ENCODE peak calls at places on chromosomes 4 and X, in six cellular contexts. One of them, this sample, is unnamed.

GRCh38 chr4:155377281-155377680 is 516 bp upstream of the MAP9 start:
- DNase-seq in IMR-90: peak
- DNase-seq in NCI-H2081: no peak
- DNase-seq in hippocampal formation: no peak
- DNase-seq in dorsolateral prefrontal cortex: no peak
- DNase-seq in stimulated activated CD4-positive, alpha-beta T cell treated with anti-CD3 and anti-CD28 coated beads, Interleukin-2, amount 100 ng/mL, for 24 hours: no peak
- DNase-seq in this sample: peak

GRCh38 chr4:1398686-1399507 is 7.3 kb downstream of the NKX1-1 start:
- DNase-seq in IMR-90: no peak
- DNase-seq in dorsolateral prefrontal cortex: no peak
- DNase-seq in NCI-H2081: no peak
- DNase-seq in hippocampal formation: no peak
- DNase-seq in stimulated activated CD4-positive, alpha-beta T cell treated with anti-CD3 and anti-CD28 coated beads, Interleukin-2, amount 100 ng/mL, for 24 hours: no peak
- DNase-seq in this sample: no peak

GRCh38 chr4:8029689-8030088 is 90.0 kb upstream of the AFAP1 start:
- DNase-seq in stimulated activated CD4-positive, alpha-beta T cell treated with anti-CD3 and anti-CD28 coated beads, Interleukin-2, amount 100 ng/mL, for 24 hours: no peak
- DNase-seq in NCI-H2081: no peak
- DNase-seq in dorsolateral prefrontal cortex: no peak
- DNase-seq in IMR-90: no peak
- DNase-seq in hippocampal formation: no peak
- DNase-seq in this sample: peak

GRCh38 chrX:47093248-47093647 is 15.0 kb downstream of the RGN start:
- DNase-seq in NCI-H2081: peak
- DNase-seq in stimulated activated CD4-positive, alpha-beta T cell treated with anti-CD3 and anti-CD28 coated beads, Interleukin-2, amount 100 ng/mL, for 24 hours: no peak
- DNase-seq in hippocampal formation: no peak
- DNase-seq in dorsolateral prefrontal cortex: no peak
- DNase-seq in IMR-90: peak
- DNase-seq in this sample: no peak

GRCh38 chr4:3462321-3462789 is 751 bp upstream of the DOK7 start:
- DNase-seq in hippocampal formation: no peak
- DNase-seq in dorsolateral prefrontal cortex: no peak
- DNase-seq in NCI-H2081: no peak
- DNase-seq in IMR-90: no peak
- DNase-seq in stimulated activated CD4-positive, alpha-beta T cell treated with anti-CD3 and anti-CD28 coated beads, Interleukin-2, amount 100 ng/mL, for 24 hours: no peak
- DNase-seq in this sample: no peak

GRCh38 chrX:100654256-100654655 is 10.3 kb downstream of the SRPX2 start:
- DNase-seq in stimulated activated CD4-positive, alpha-beta T cell treated with anti-CD3 and anti-CD28 coated beads, Interleukin-2, amount 100 ng/mL, for 24 hours: no peak
- DNase-seq in IMR-90: peak
- DNase-seq in dorsolateral prefrontal cortex: no peak
- DNase-seq in NCI-H2081: no peak
- DNase-seq in hippocampal formation: no peak
- DNase-seq in this sample: no peak

GRCh38 chr4:743463-744211 is 38.0 kb downstream of the PCGF3 start:
- DNase-seq in stimulated activated CD4-positive, alpha-beta T cell treated with anti-CD3 and anti-CD28 coated beads, Interleukin-2, amount 100 ng/mL, for 24 hours: no peak
- DNase-seq in dorsolateral prefrontal cortex: no peak
- DNase-seq in IMR-90: peak
- DNase-seq in NCI-H2081: no peak
- DNase-seq in hippocampal formation: no peak
- DNase-seq in this sample: no peak

GRCh38 chrX:22177950-22178349 is 94.8 kb upstream of the CBLL2 start:
- DNase-seq in stimulated activated CD4-positive, alpha-beta T cell treated with anti-CD3 and anti-CD28 coated beads, Interleukin-2, amount 100 ng/mL, for 24 hours: no peak
- DNase-seq in IMR-90: no peak
- DNase-seq in NCI-H2081: no peak
- DNase-seq in dorsolateral prefrontal cortex: no peak
- DNase-seq in hippocampal formation: no peak
- DNase-seq in this sample: no peak

GRCh38 chr4:102525099-102525498 is 23.9 kb downstream of the NFKB1 start:
- DNase-seq in hippocampal formation: no peak
- DNase-seq in IMR-90: peak
- DNase-seq in dorsolateral prefrontal cortex: no peak
- DNase-seq in stimulated activated CD4-positive, alpha-beta T cell treated with anti-CD3 and anti-CD28 coated beads, Interleukin-2, amount 100 ng/mL, for 24 hours: no peak
- DNase-seq in NCI-H2081: no peak
- DNase-seq in this sample: no peak

GRCh38 chrX:120560405-120560841 is 339 bp downstream of the CUL4B start:
- DNase-seq in hippocampal formation: peak
- DNase-seq in IMR-90: peak
- DNase-seq in stimulated activated CD4-positive, alpha-beta T cell treated with anti-CD3 and anti-CD28 coated beads, Interleukin-2, amount 100 ng/mL, for 24 hours: peak
- DNase-seq in NCI-H2081: no peak
- DNase-seq in dorsolateral prefrontal cortex: peak
- DNase-seq in this sample: no peak

GRCh38 chr4:13642576-13642975 is 15.1 kb upstream of the BOD1L1 start:
- DNase-seq in dorsolateral prefrontal cortex: no peak
- DNase-seq in NCI-H2081: no peak
- DNase-seq in IMR-90: peak
- DNase-seq in hippocampal formation: peak
- DNase-seq in stimulated activated CD4-positive, alpha-beta T cell treated with anti-CD3 and anti-CD28 coated beads, Interleukin-2, amount 100 ng/mL, for 24 hours: no peak
- DNase-seq in this sample: no peak

GRCh38 chrX:10197597-10198210 is 40.9 kb downstream of the CLCN4 start:
- DNase-seq in IMR-90: no peak
- DNase-seq in hippocampal formation: no peak
- DNase-seq in dorsolateral prefrontal cortex: no peak
- DNase-seq in NCI-H2081: peak
- DNase-seq in stimulated activated CD4-positive, alpha-beta T cell treated with anti-CD3 and anti-CD28 coated beads, Interleukin-2, amount 100 ng/mL, for 24 hours: no peak
- DNase-seq in this sample: no peak

GRCh38 chr4:1512738-1513660 is 106.8 kb upstream of the NKX1-1 start:
- DNase-seq in IMR-90: no peak
- DNase-seq in dorsolateral prefrontal cortex: peak
- DNase-seq in hippocampal formation: no peak
- DNase-seq in NCI-H2081: no peak
- DNase-seq in stimulated activated CD4-positive, alpha-beta T cell treated with anti-CD3 and anti-CD28 coated beads, Interleukin-2, amount 100 ng/mL, for 24 hours: peak
- DNase-seq in this sample: peak

GRCh38 chrX:54029543-54030143 is 14.6 kb downstream of the PHF8 start:
- DNase-seq in stimulated activated CD4-positive, alpha-beta T cell treated with anti-CD3 and anti-CD28 coated beads, Interleukin-2, amount 100 ng/mL, for 24 hours: no peak
- DNase-seq in hippocampal formation: no peak
- DNase-seq in IMR-90: no peak
- DNase-seq in dorsolateral prefrontal cortex: no peak
- DNase-seq in NCI-H2081: peak
- DNase-seq in this sample: no peak

GRCh38 chrX:10121787-10122186 is 35.0 kb upstream of the CLCN4 start:
- DNase-seq in stimulated activated CD4-positive, alpha-beta T cell treated with anti-CD3 and anti-CD28 coated beads, Interleukin-2, amount 100 ng/mL, for 24 hours: no peak
- DNase-seq in NCI-H2081: no peak
- DNase-seq in IMR-90: no peak
- DNase-seq in hippocampal formation: no peak
- DNase-seq in dorsolateral prefrontal cortex: no peak
- DNase-seq in this sample: no peak

GRCh38 chr4:48913346-48913745 is 6.8 kb upstream of the OCIAD2 start:
- DNase-seq in dorsolateral prefrontal cortex: peak
- DNase-seq in NCI-H2081: no peak
- DNase-seq in hippocampal formation: peak
- DNase-seq in stimulated activated CD4-positive, alpha-beta T cell treated with anti-CD3 and anti-CD28 coated beads, Interleukin-2, amount 100 ng/mL, for 24 hours: no peak
- DNase-seq in IMR-90: peak
- DNase-seq in this sample: no peak

GRCh38 chrX:68901512-68901911 is 72.7 kb downstream of the EFNB1 start:
- DNase-seq in stimulated activated CD4-positive, alpha-beta T cell treated with anti-CD3 and anti-CD28 coated beads, Interleukin-2, amount 100 ng/mL, for 24 hours: no peak
- DNase-seq in NCI-H2081: no peak
- DNase-seq in dorsolateral prefrontal cortex: no peak
- DNase-seq in IMR-90: no peak
- DNase-seq in hippocampal formation: no peak
- DNase-seq in this sample: no peak

GRCh38 chr4:89438102-89438831 is 130.7 kb upstream of the GPRIN3 start:
- DNase-seq in NCI-H2081: no peak
- DNase-seq in stimulated activated CD4-positive, alpha-beta T cell treated with anti-CD3 and anti-CD28 coated beads, Interleukin-2, amount 100 ng/mL, for 24 hours: peak
- DNase-seq in hippocampal formation: peak
- DNase-seq in dorsolateral prefrontal cortex: peak
- DNase-seq in IMR-90: peak
- DNase-seq in this sample: peak

GRCh38 chr4:158871050-158871724 is 102.4 kb downstream of the FNIP2 start:
- DNase-seq in NCI-H2081: no peak
- DNase-seq in dorsolateral prefrontal cortex: no peak
- DNase-seq in hippocampal formation: no peak
- DNase-seq in IMR-90: no peak
- DNase-seq in stimulated activated CD4-positive, alpha-beta T cell treated with anti-CD3 and anti-CD28 coated beads, Interleukin-2, amount 100 ng/mL, for 24 hours: no peak
- DNase-seq in this sample: no peak

GRCh38 chr4:4857001-4857808 is 2.3 kb upstream of the MSX1 start:
- DNase-seq in NCI-H2081: no peak
- DNase-seq in IMR-90: no peak
- DNase-seq in dorsolateral prefrontal cortex: no peak
- DNase-seq in hippocampal formation: no peak
- DNase-seq in stimulated activated CD4-positive, alpha-beta T cell treated with anti-CD3 and anti-CD28 coated beads, Interleukin-2, amount 100 ng/mL, for 24 hours: no peak
- DNase-seq in this sample: no peak